ENCODE peak calls at places on chromosomes 6 and 20, in four cellular contexts. One of them, this sample, is unnamed.

GRCh38 chr6:44940367-44940766 is 387.8 kb upstream of the RUNX2 start:
- DNase-seq in body of pancreas: no peak
- DNase-seq in cardiac fibroblast: no peak
- DNase-seq in Panc1: no peak
- DNase-seq in this sample: no peak

GRCh38 chr6:3565291-3565690 is 108.4 kb upstream of the SLC22A23 start:
- DNase-seq in body of pancreas: no peak
- DNase-seq in cardiac fibroblast: no peak
- DNase-seq in Panc1: no peak
- DNase-seq in this sample: no peak

GRCh38 chr6:30044630-30045029 is 16.4 kb upstream of the POLR1H start:
- DNase-seq in body of pancreas: no peak
- DNase-seq in cardiac fibroblast: peak
- DNase-seq in Panc1: no peak
- DNase-seq in this sample: no peak

GRCh38 chr6:142421285-142422202 is 119.7 kb downstream of the ADGRG6 start:
- DNase-seq in body of pancreas: no peak
- DNase-seq in cardiac fibroblast: no peak
- DNase-seq in Panc1: no peak
- DNase-seq in this sample: no peak

GRCh38 chr20:1041845-1042390 is 39.8 kb upstream of the RSPO4 start:
- DNase-seq in body of pancreas: no peak
- DNase-seq in cardiac fibroblast: no peak
- DNase-seq in Panc1: no peak
- DNase-seq in this sample: no peak

GRCh38 chr6:134249759-134250602 is 67.9 kb downstream of the SGK1 start:
- DNase-seq in body of pancreas: no peak
- DNase-seq in cardiac fibroblast: peak
- DNase-seq in Panc1: no peak
- DNase-seq in this sample: no peak

GRCh38 chr6:32114853-32115252 is 5.7 kb upstream of the TNXB start:
- DNase-seq in body of pancreas: no peak
- DNase-seq in cardiac fibroblast: peak
- DNase-seq in Panc1: no peak
- DNase-seq in this sample: no peak

GRCh38 chr6:47235964-47236760 is 73.5 kb downstream of the TNFRSF21 start:
- DNase-seq in body of pancreas: peak
- DNase-seq in cardiac fibroblast: no peak
- DNase-seq in Panc1: no peak
- DNase-seq in this sample: no peak

GRCh38 chr6:44472250-44472945 is 84.9 kb downstream of the CDC5L start:
- DNase-seq in body of pancreas: no peak
- DNase-seq in cardiac fibroblast: no peak
- DNase-seq in Panc1: no peak
- DNase-seq in this sample: no peak

GRCh38 chr20:3896302-3896701 is 7.1 kb downstream of the PANK2 start:
- DNase-seq in body of pancreas: no peak
- DNase-seq in cardiac fibroblast: peak
- DNase-seq in Panc1: no peak
- DNase-seq in this sample: no peak

GRCh38 chr20:57505991-57506390 is 18.9 kb downstream of the CTCFL start:
- DNase-seq in body of pancreas: no peak
- DNase-seq in cardiac fibroblast: no peak
- DNase-seq in Panc1: no peak
- DNase-seq in this sample: no peak

GRCh38 chr6:34462561-34462971 is 3.3 kb upstream of the PACSIN1 start:
- DNase-seq in body of pancreas: peak
- DNase-seq in cardiac fibroblast: peak
- DNase-seq in Panc1: no peak
- DNase-seq in this sample: no peak

GRCh38 chr6:100388868-100389519 is 75.7 kb downstream of the SIM1 start:
- DNase-seq in body of pancreas: no peak
- DNase-seq in cardiac fibroblast: no peak
- DNase-seq in Panc1: no peak
- DNase-seq in this sample: no peak

GRCh38 chr20:23270427-23270911 is 80.1 kb upstream of the NXT1 start:
- DNase-seq in body of pancreas: no peak
- DNase-seq in cardiac fibroblast: peak
- DNase-seq in Panc1: no peak
- DNase-seq in this sample: no peak

GRCh38 chr6:49565855-49566254 is 15.4 kb downstream of the C6orf141 start:
- DNase-seq in body of pancreas: no peak
- DNase-seq in cardiac fibroblast: peak
- DNase-seq in Panc1: no peak
- DNase-seq in this sample: no peak

GRCh38 chr20:60069626-60070025 is 111.4 kb downstream of the CDH26 start:
- DNase-seq in body of pancreas: no peak
- DNase-seq in cardiac fibroblast: no peak
- DNase-seq in Panc1: no peak
- DNase-seq in this sample: no peak

GRCh38 chr20:57527728-57528127 is 2.8 kb upstream of the CTCFL start:
- DNase-seq in body of pancreas: no peak
- DNase-seq in cardiac fibroblast: no peak
- DNase-seq in Panc1: no peak
- DNase-seq in this sample: no peak

GRCh38 chr6:87742106-87742505 is 40.1 kb upstream of the AKIRIN2 start:
- DNase-seq in body of pancreas: no peak
- DNase-seq in cardiac fibroblast: no peak
- DNase-seq in Panc1: no peak
- DNase-seq in this sample: peak

GRCh38 chr6:155142902-155143609 is 120.8 kb upstream of the CLDN20 start:
- DNase-seq in body of pancreas: no peak
- DNase-seq in cardiac fibroblast: peak
- DNase-seq in Panc1: no peak
- DNase-seq in this sample: peak

GRCh38 chr20:46746972-46747371 is 37.5 kb downstream of the SLC2A10 start:
- DNase-seq in body of pancreas: no peak
- DNase-seq in cardiac fibroblast: peak
- DNase-seq in Panc1: no peak
- DNase-seq in this sample: no peak

GRCh38 chr6:46909371-46909770 is 12.4 kb downstream of the ADGRF5 start:
- DNase-seq in body of pancreas: no peak
- DNase-seq in cardiac fibroblast: peak
- DNase-seq in Panc1: no peak
- DNase-seq in this sample: no peak

GRCh38 chr20:59185809-59186208 is 22.2 kb downstream of the ZNF831 start:
- DNase-seq in body of pancreas: no peak
- DNase-seq in cardiac fibroblast: no peak
- DNase-seq in Panc1: no peak
- DNase-seq in this sample: no peak

GRCh38 chr20:45347936-45348809 is at the start of gene SDC4:
- DNase-seq in body of pancreas: peak
- DNase-seq in cardiac fibroblast: peak
- DNase-seq in Panc1: no peak
- DNase-seq in this sample: peak

GRCh38 chr6:170410241-170410640 is 103.7 kb downstream of the FAM120B start:
- DNase-seq in body of pancreas: no peak
- DNase-seq in cardiac fibroblast: no peak
- DNase-seq in Panc1: no peak
- DNase-seq in this sample: no peak

GRCh38 chr6:73515204-73516101 is 5.4 kb downstream of the EEF1A1 start:
- DNase-seq in body of pancreas: peak
- DNase-seq in cardiac fibroblast: peak
- DNase-seq in Panc1: no peak
- DNase-seq in this sample: peak

GRCh38 chr6:33847867-33848266 is 44.1 kb upstream of the MLN start:
- DNase-seq in body of pancreas: no peak
- DNase-seq in cardiac fibroblast: no peak
- DNase-seq in Panc1: no peak
- DNase-seq in this sample: no peak

GRCh38 chr20:50580842-50581544 is 70.8 kb downstream of the PTPN1 start:
- DNase-seq in body of pancreas: no peak
- DNase-seq in cardiac fibroblast: no peak
- DNase-seq in Panc1: no peak
- DNase-seq in this sample: no peak

GRCh38 chr6:170371091-170371490 is 64.5 kb downstream of the FAM120B start:
- DNase-seq in body of pancreas: no peak
- DNase-seq in cardiac fibroblast: peak
- DNase-seq in Panc1: no peak
- DNase-seq in this sample: no peak

DNA sequence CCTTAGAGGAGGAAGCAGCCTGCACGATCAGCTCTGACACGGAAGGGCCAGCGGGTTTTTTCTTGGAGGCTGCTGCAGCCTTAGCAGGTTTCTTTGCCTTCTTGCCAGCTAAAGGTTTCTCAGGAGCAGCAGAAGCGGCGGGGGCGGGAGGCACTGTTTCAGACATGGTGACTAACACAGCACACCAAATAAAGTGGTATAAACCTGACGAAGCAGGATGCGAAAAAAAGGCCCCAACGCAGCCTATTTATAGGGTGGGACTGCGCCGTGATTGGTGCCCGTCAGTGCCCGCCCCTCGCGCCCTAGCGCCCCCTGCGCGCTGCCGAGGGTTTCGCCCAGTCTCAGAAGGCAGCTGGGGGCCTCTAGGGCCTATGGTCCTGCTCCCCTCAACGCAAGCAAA is 55.0 kb downstream of the TRIM38 start:
- DNase-seq in body of pancreas: peak
- DNase-seq in cardiac fibroblast: peak
- DNase-seq in Panc1: no peak
- DNase-seq in this sample: peak
- TF ChIP-seq CTCF in body of pancreas: no peak
- TF ChIP-seq CTCF in cardiac fibroblast: peak
- TF ChIP-seq CTCF in Panc1: no peak
- TF ChIP-seq CTCF in this sample: peak

GRCh38 chr6:143501851-143502250 is 9.7 kb downstream of the FUCA2 start:
- DNase-seq in body of pancreas: no peak
- DNase-seq in cardiac fibroblast: no peak
- DNase-seq in Panc1: no peak
- DNase-seq in this sample: no peak
- TF ChIP-seq CTCF in body of pancreas: no peak
- TF ChIP-seq CTCF in cardiac fibroblast: no peak
- TF ChIP-seq CTCF in Panc1: peak
- TF ChIP-seq CTCF in this sample: no peak

GRCh38 chr20:36642136-36642535 is 3.9 kb downstream of the SLA2 start:
- DNase-seq in body of pancreas: no peak
- DNase-seq in cardiac fibroblast: no peak
- DNase-seq in Panc1: no peak
- DNase-seq in this sample: no peak
- TF ChIP-seq CTCF in body of pancreas: no peak
- TF ChIP-seq CTCF in cardiac fibroblast: no peak
- TF ChIP-seq CTCF in Panc1: no peak
- TF ChIP-seq CTCF in this sample: no peak

GRCh38 chr6:24766685-24767462 is 7.9 kb upstream of the GMNN start:
- DNase-seq in body of pancreas: no peak
- DNase-seq in cardiac fibroblast: peak
- DNase-seq in Panc1: no peak
- DNase-seq in this sample: peak
- TF ChIP-seq CTCF in body of pancreas: peak
- TF ChIP-seq CTCF in cardiac fibroblast: peak
- TF ChIP-seq CTCF in Panc1: no peak
- TF ChIP-seq CTCF in this sample: peak

This sample was measured in GM13977.